ENCODE peak calls at places on chromosomes 5 and 9, in four cellular contexts. I, J, S and V are unnamed samples.

GRCh38 chr5:96857454-96857853 is 18.8 kb upstream of the ERAP2 start:
- DNase-seq in S (no peak), J (no peak), I (no peak), V (no peak)

GRCh38 chr9:77011973-77012817 is 7.3 kb upstream of the FOXB2 start:
- DNase-seq in S (no peak), J (peak; percentile 73), I (peak; percentile 77), V (peak; percentile 86)

GRCh38 chr5:10729320-10730133 is 31.5 kb downstream of the DAP start:
- DNase-seq in I (no peak), J (no peak), S (no peak), V (no peak)

GRCh38 chr5:91787718-91788117 is 404.6 kb upstream of the ARRDC3 start:
- DNase-seq in S (no peak), J (no peak), I (no peak), V (no peak)

GRCh38 chr5:141605523-141606277 is 13.1 kb downstream of the DIAPH1 start:
- DNase-seq in I (no peak), J (no peak), S (no peak), V (no peak)

GRCh38 chr9:137188086-137188489 is 272 bp downstream of the ANAPC2 start:
- DNase-seq in S (no peak), J (no peak), I (no peak), V (no peak)

GRCh38 chr9:130739081-130739480 is 45.5 kb downstream of the EXOSC2 start:
- DNase-seq in S (no peak), J (no peak), I (no peak), V (no peak)

GRCh38 chr9:131397100-131397790 is 3.4 kb downstream of the PRRC2B start:
- DNase-seq in J (no peak), I (no peak), S (no peak), V (no peak)

GRCh38 chr5:52783226-52783959 is 4.3 kb upstream of the ITGA1 start:
- DNase-seq in S (no peak), I (no peak), J (no peak), V (peak; percentile 20)

GRCh38 chr9:76873056-76873792 is 32.7 kb downstream of the PRUNE2 start:
- DNase-seq in J (peak; percentile 22), I (no peak), S (no peak), V (peak; percentile 68)

GRCh38 chr9:34628656-34629491 is at the start of gene ARID3C:
- DNase-seq in S (peak; percentile 37), I (peak; percentile 84), J (peak; percentile 52), V (peak; percentile 49)

GRCh38 chr5:14914603-14915277 is 43.2 kb upstream of the ANKH start:
- DNase-seq in S (no peak), J (no peak), I (no peak), V (no peak)

GRCh38 chr9:77451507-77451906 is 196.6 kb downstream of the GNA14 start:
- DNase-seq in I (no peak), S (no peak), J (no peak), V (no peak)

GRCh38 chr5:151903243-151903653 is 21.4 kb downstream of the GLRA1 start:
- DNase-seq in J (no peak), S (no peak), I (no peak), V (no peak)

GRCh38 chr5:2515180-2515809 is 236.2 kb downstream of the IRX2 start:
- DNase-seq in J (no peak), S (no peak), I (no peak), V (no peak)

GRCh38 chr9:37309136-37309535 is 113.4 kb upstream of the GRHPR start:
- DNase-seq in J (no peak), S (peak; percentile 16), I (no peak), V (no peak)

GRCh38 chr9:112000743-112001142 is 104.1 kb downstream of the UGCG start:
- DNase-seq in S (no peak), I (no peak), J (no peak), V (no peak)

GRCh38 chr9:136537411-136537810 is 8.4 kb downstream of the NOTCH1 start:
- DNase-seq in S (no peak), I (no peak), J (no peak), V (no peak)

GRCh38 chr9:125409637-125410521 is 148.3 kb downstream of the GAPVD1 start:
- DNase-seq in I (peak; percentile 79), J (no peak), S (peak; percentile 30), V (peak; percentile 65)

GRCh38 chr5:128409401-128409800 is 128.6 kb downstream of the FBN2 start:
- DNase-seq in I (no peak), S (no peak), J (no peak), V (no peak)

GRCh38 chr5:159101689-159102088 is 2.0 kb upstream of the EBF1 start:
- DNase-seq in J (no peak), S (no peak), I (no peak), V (no peak)